ENCODE peak calls at places on chromosomes 2 and 18, in five cellular contexts. N is AG04449, O is spleen, F is HL-60, S is HCT116. H is an unnamed sample.

GRCh38 chr2:177282101-177282573 is 17.6 kb upstream of the NFE2L2 start:
- DNase-seq in F (no peak), O (no peak), N (no peak), S (no peak), H (peak; percentile 83)

GRCh38 chr2:10860476-10861325 is 48.1 kb upstream of the PDIA6 start:
- DNase-seq in N (no peak), F (no peak), S (no peak), O (no peak), H (no peak)

GRCh38 chr2:65228249-65228750 is 669 bp downstream of the ACTR2 start:
- DNase-seq in N (no peak), F (peak; percentile 68), S (no peak), O (no peak), H (no peak)

GRCh38 chr2:179850188-179850587 is 11.2 kb downstream of the ZNF385B start:
- DNase-seq in F (no peak), O (no peak), N (peak; percentile 14), S (no peak), H (peak; percentile 23)

GRCh38 chr2:188291617-188292445 is at the start of gene GULP1:
- DNase-seq in N (no peak), F (no peak), S (no peak), O (peak; percentile 77), H (peak; percentile 93)

GRCh38 chr2:40430741-40431599 is 20.9 kb downstream of the SLC8A1 start:
- DNase-seq in S (no peak), N (no peak), F (no peak), O (no peak), H (no peak)

GRCh38 chr2:73852020-73852419 is 23.3 kb downstream of the STAMBP start:
- DNase-seq in O (no peak), F (no peak), S (peak; percentile 31), N (no peak), H (peak; percentile 89)

GRCh38 chr2:104474725-104475124 is 379.2 kb upstream of the POU3F3 start:
- DNase-seq in N (no peak), O (no peak), S (no peak), F (no peak), H (no peak)

GRCh38 chr2:226970362-226970761 is 134.5 kb downstream of the RHBDD1 start:
- DNase-seq in S (no peak), O (no peak), N (no peak), F (no peak), H (peak; percentile 36)

GRCh38 chr2:20196053-20196880 is 28.7 kb downstream of the SDC1 start:
- DNase-seq in S (no peak), N (no peak), F (no peak), O (no peak), H (no peak)

GRCh38 chr2:195319112-195319460 is 337.9 kb upstream of the SLC39A10 start:
- DNase-seq in O (no peak), S (no peak), N (peak; percentile 17), F (no peak), H (peak; percentile 24)

GRCh38 chr2:19349911-19350677 is 8.3 kb downstream of the OSR1 start:
- DNase-seq in N (no peak), O (peak; percentile 90), F (peak; percentile 16), S (peak; percentile 29), H (no peak)

GRCh38 chr2:74502720-74503505 is 3.5 kb upstream of the LBX2 start:
- DNase-seq in N (no peak), F (no peak), O (peak; percentile 93), S (peak; percentile 57), H (peak; percentile 87)

GRCh38 chr2:154489271-154489858 is 209.1 kb upstream of the KCNJ3 start:
- DNase-seq in N (no peak), S (no peak), O (no peak), F (no peak), H (no peak)

GRCh38 chr2:100879296-100879695 is 59.4 kb downstream of the NPAS2 start:
- DNase-seq in F (no peak), O (no peak), N (no peak), S (no peak), H (no peak)

GRCh38 chr2:98823196-98824166 is 92.5 kb upstream of the MGAT4A start:
- DNase-seq in S (no peak), F (no peak), O (peak; percentile 80), N (no peak), H (no peak)

GRCh38 chr2:172297531-172297930 is 129.9 kb upstream of the ITGA6 start:
- DNase-seq in F (no peak), O (no peak), S (no peak), N (no peak), H (no peak)

GRCh38 chr2:110984654-110985053 is 136.1 kb upstream of the BCL2L11 start:
- DNase-seq in N (no peak), O (no peak), F (no peak), S (no peak), H (no peak)

GRCh38 chr18:77360315-77361186 is 110.9 kb downstream of the GALR1 start:
- DNase-seq in N (no peak), F (no peak), O (no peak), S (no peak), H (no peak)

GRCh38 chr2:202765435-202765834 is 106.1 kb downstream of the ICA1L start:
- DNase-seq in F (no peak), S (no peak), O (no peak), N (no peak), H (no peak)

GRCh38 chr2:107809835-107810234 is 16.9 kb upstream of the RGPD4 start:
- DNase-seq in N (no peak), O (no peak), S (no peak), F (no peak), H (no peak)

GRCh38 chr2:82165377-82165776 is 1860.8 kb upstream of the LRRTM1 start:
- DNase-seq in O (no peak), N (no peak), S (no peak), F (no peak), H (no peak)

GRCh38 chr2:46849080-46849715 is 66.4 kb downstream of the MCFD2 start:
- DNase-seq in O (no peak), N (no peak), F (no peak), S (no peak), H (no peak)

GRCh38 chr2:132420776-132421175 is 4.2 kb downstream of the GPR39 start:
- DNase-seq in O (no peak), F (no peak), S (no peak), N (no peak), H (peak; percentile 48)

DNA sequence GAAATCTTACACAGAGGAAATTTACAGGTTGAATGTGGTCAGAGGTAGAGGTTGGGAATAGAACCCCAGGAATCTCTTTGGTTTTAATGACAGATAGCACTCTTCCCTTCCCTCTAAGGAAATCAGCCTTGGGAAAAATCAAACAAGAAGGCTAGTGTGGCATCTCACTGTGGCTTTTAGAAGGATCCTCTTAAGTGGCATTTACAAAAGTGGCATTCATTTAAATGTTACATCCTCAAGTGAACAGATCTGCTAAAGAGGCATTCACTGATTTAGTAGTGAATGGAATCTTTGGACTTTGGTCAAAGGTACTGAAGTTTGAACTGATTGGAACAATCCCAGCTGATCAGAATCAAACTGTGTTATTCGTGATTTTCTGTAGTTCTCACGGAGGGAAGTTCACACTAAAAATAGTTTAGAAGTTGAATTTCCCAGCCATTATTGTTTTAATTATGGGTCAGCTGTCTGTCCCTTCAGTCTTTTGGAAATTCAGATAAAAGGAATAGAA is 136.5 kb upstream of the FN1 start:
- DNase-seq in O (no peak), F (no peak), N (no peak), S (no peak), H (no peak)
- TF ChIP-seq CTCF in O (no peak), F (no peak), N (no peak), S (no peak), H (no peak)

GRCh38 chr2:158194229-158194628 is 92.6 kb downstream of the UPP2 start:
- DNase-seq in F (no peak), O (no peak), N (no peak), S (no peak), H (no peak)

GRCh38 chr2:158189526-158189925 is 87.8 kb downstream of the UPP2 start:
- DNase-seq in F (no peak), O (no peak), N (no peak), S (no peak), H (no peak)

GRCh38 chr2:158191076-158191566 is 89.4 kb downstream of the UPP2 start:
- DNase-seq in F (no peak), O (no peak), S (peak; percentile 13), N (no peak), H (no peak)

GRCh38 chr2:158191569-158191968 is 89.9 kb downstream of the UPP2 start:
- DNase-seq in N (no peak), S (no peak), F (no peak), O (no peak), H (no peak)

GRCh38 chr2:158192515-158193234 is 91.0 kb downstream of the UPP2 start:
- DNase-seq in F (no peak), S (no peak), N (no peak), O (no peak), H (no peak)
- H3K4me3 ChIP-seq in F (no peak overlapping the region), S (no peak overlapping the region), N (no peak overlapping the region), O (no peak overlapping the region), H (no peak overlapping the region)

GRCh38 chr2:219886615-219887014 is 259.2 kb downstream of the SLC4A3 start:
- DNase-seq in O (no peak), F (no peak), S (no peak), N (no peak), H (no peak)

GRCh38 chr2:219887870-219888269 is 260.4 kb downstream of the SLC4A3 start:
- DNase-seq in S (no peak), O (no peak), N (no peak), F (no peak), H (no peak)
- TF ChIP-seq CTCF in S (no peak), O (no peak), N (no peak), F (no peak), H (no peak)

GRCh38 chr2:16507655-16508054 is 158.0 kb downstream of the CYRIA start:
- DNase-seq in S (no peak), F (no peak), O (no peak), N (no peak), H (no peak)
- H3K4me3 ChIP-seq in S (no peak overlapping the region), F (no peak overlapping the region), O (no peak overlapping the region), N (no peak overlapping the region), H (no peak overlapping the region)

DNA sequence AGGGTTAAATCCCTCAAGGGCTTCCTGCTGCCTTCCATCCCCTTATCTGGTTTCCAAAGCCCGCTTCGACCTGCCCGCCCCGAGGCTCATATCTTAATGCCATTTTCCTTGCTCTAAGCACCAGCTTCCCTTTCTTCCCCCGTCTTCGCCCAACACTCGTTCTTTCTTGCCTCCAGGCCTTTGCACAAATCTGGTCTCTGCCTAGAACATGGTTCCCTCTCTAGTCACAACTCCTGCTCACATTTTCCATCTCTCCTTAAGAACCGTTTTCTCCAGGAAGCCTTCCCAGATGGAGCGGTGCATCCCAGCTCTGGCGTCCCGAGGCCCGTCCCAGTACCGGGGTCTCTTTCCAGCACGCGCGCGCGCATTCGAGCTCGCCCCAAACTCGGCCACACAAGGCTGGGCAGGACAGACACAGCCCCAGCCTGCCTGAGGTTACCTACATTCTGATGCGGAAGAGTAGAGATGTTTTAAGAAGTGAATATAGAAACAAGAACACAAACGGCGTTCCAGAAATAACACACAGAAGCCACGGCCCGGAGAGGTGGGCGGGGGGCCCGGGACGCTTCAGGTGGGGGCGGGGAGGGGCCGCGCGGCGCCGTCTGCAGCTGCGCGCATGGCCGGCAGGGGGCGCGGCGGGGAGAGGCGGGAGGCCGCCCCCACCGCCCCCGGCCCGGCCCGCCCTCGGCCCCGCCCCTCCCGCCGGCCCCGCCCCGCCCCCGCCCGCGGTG is at the start of gene DGKD:
- DNase-seq in S (peak; percentile 29), N (no peak), O (peak; percentile 95), F (peak; percentile 42), H (peak; percentile 71)
- TF ChIP-seq CTCF in S (no peak), N (peak; percentile 45), O (peak; percentile 3), F (no peak), H (no peak)

GRCh38 chr2:146873646-146874259 is 971.1 kb upstream of the ACVR2A start:
- DNase-seq in F (no peak), N (no peak), O (no peak), S (peak; percentile 39), H (no peak)
- H3K4me3 ChIP-seq in F (no peak overlapping the region), N (no peak overlapping the region), O (no peak overlapping the region), S (peak overlapping the region; percentile 9), H (no peak overlapping the region)